ENCODE peak calls at places on chromosomes 12 and 14, in five cellular contexts. One of them, this sample, is unnamed.

GRCh38 chr14:103311171-103311997 is 22.7 kb upstream of the EIF5 start:
- DNase-seq in GM04504: no peak
- DNase-seq in activated T-cell treated with anti-CD3 and anti-CD28 coated beads for 48 hours: no peak
- DNase-seq in NCI-H146: no peak
- DNase-seq in activated CD4-positive, alpha-beta T cell treated with anti-CD3 and anti-CD28 coated beads, Interleukin-2, amount 10 ng/mL, durations not matched to agents 7 days and 5 days: no peak
- DNase-seq in this sample: no peak

GRCh38 chr12:116044181-116044580 is 233.3 kb downstream of the MED13L start:
- DNase-seq in activated T-cell treated with anti-CD3 and anti-CD28 coated beads for 48 hours: no peak
- DNase-seq in activated CD4-positive, alpha-beta T cell treated with anti-CD3 and anti-CD28 coated beads, Interleukin-2, amount 10 ng/mL, durations not matched to agents 7 days and 5 days: no peak
- DNase-seq in NCI-H146: no peak
- DNase-seq in GM04504: no peak
- DNase-seq in this sample: peak; percentile 18

GRCh38 chr12:101946233-101946611 is 68.8 kb downstream of the DRAM1 start:
- DNase-seq in activated T-cell treated with anti-CD3 and anti-CD28 coated beads for 48 hours: no peak
- DNase-seq in activated CD4-positive, alpha-beta T cell treated with anti-CD3 and anti-CD28 coated beads, Interleukin-2, amount 10 ng/mL, durations not matched to agents 7 days and 5 days: no peak
- DNase-seq in GM04504: no peak
- DNase-seq in NCI-H146: no peak
- DNase-seq in this sample: no peak

GRCh38 chr14:105026789-105027563 is 6.1 kb upstream of the CDCA4 start:
- DNase-seq in activated CD4-positive, alpha-beta T cell treated with anti-CD3 and anti-CD28 coated beads, Interleukin-2, amount 10 ng/mL, durations not matched to agents 7 days and 5 days: no peak
- DNase-seq in activated T-cell treated with anti-CD3 and anti-CD28 coated beads for 48 hours: no peak
- DNase-seq in NCI-H146: no peak
- DNase-seq in GM04504: no peak
- DNase-seq in this sample: no peak

GRCh38 chr12:89752331-89752730 is 43.7 kb upstream of the ATP2B1 start:
- DNase-seq in activated T-cell treated with anti-CD3 and anti-CD28 coated beads for 48 hours: no peak
- DNase-seq in NCI-H146: no peak
- DNase-seq in activated CD4-positive, alpha-beta T cell treated with anti-CD3 and anti-CD28 coated beads, Interleukin-2, amount 10 ng/mL, durations not matched to agents 7 days and 5 days: no peak
- DNase-seq in GM04504: no peak
- DNase-seq in this sample: no peak

GRCh38 chr14:33249361-33249760 is 310.7 kb downstream of the NPAS3 start:
- DNase-seq in activated CD4-positive, alpha-beta T cell treated with anti-CD3 and anti-CD28 coated beads, Interleukin-2, amount 10 ng/mL, durations not matched to agents 7 days and 5 days: no peak
- DNase-seq in activated T-cell treated with anti-CD3 and anti-CD28 coated beads for 48 hours: no peak
- DNase-seq in GM04504: no peak
- DNase-seq in NCI-H146: no peak
- DNase-seq in this sample: no peak

GRCh38 chr14:59829469-59829868 is 41.1 kb downstream of the RTN1 start:
- DNase-seq in NCI-H146: no peak
- DNase-seq in activated CD4-positive, alpha-beta T cell treated with anti-CD3 and anti-CD28 coated beads, Interleukin-2, amount 10 ng/mL, durations not matched to agents 7 days and 5 days: no peak
- DNase-seq in activated T-cell treated with anti-CD3 and anti-CD28 coated beads for 48 hours: no peak
- DNase-seq in GM04504: no peak
- DNase-seq in this sample: no peak

GRCh38 chr14:56733396-56733795 is 76.9 kb downstream of the OTX2 start:
- DNase-seq in NCI-H146: no peak
- DNase-seq in GM04504: no peak
- DNase-seq in activated CD4-positive, alpha-beta T cell treated with anti-CD3 and anti-CD28 coated beads, Interleukin-2, amount 10 ng/mL, durations not matched to agents 7 days and 5 days: no peak
- DNase-seq in activated T-cell treated with anti-CD3 and anti-CD28 coated beads for 48 hours: no peak
- DNase-seq in this sample: no peak

GRCh38 chr12:76272292-76272691 is 75.9 kb downstream of the BBS10 start:
- DNase-seq in NCI-H146: no peak
- DNase-seq in GM04504: no peak
- DNase-seq in activated T-cell treated with anti-CD3 and anti-CD28 coated beads for 48 hours: no peak
- DNase-seq in activated CD4-positive, alpha-beta T cell treated with anti-CD3 and anti-CD28 coated beads, Interleukin-2, amount 10 ng/mL, durations not matched to agents 7 days and 5 days: no peak
- DNase-seq in this sample: no peak

GRCh38 chr12:79983969-79984629 is 49.2 kb upstream of the PPP1R12A start:
- DNase-seq in activated T-cell treated with anti-CD3 and anti-CD28 coated beads for 48 hours: no peak
- DNase-seq in activated CD4-positive, alpha-beta T cell treated with anti-CD3 and anti-CD28 coated beads, Interleukin-2, amount 10 ng/mL, durations not matched to agents 7 days and 5 days: no peak
- DNase-seq in NCI-H146: peak; percentile 22
- DNase-seq in GM04504: no peak
- DNase-seq in this sample: no peak

GRCh38 chr14:33943081-33943480 is 7.8 kb downstream of the EGLN3 start:
- DNase-seq in NCI-H146: peak; percentile 2
- DNase-seq in activated T-cell treated with anti-CD3 and anti-CD28 coated beads for 48 hours: no peak
- DNase-seq in activated CD4-positive, alpha-beta T cell treated with anti-CD3 and anti-CD28 coated beads, Interleukin-2, amount 10 ng/mL, durations not matched to agents 7 days and 5 days: no peak
- DNase-seq in GM04504: no peak
- DNase-seq in this sample: no peak

GRCh38 chr12:98456583-98457573 is 58.5 kb upstream of the TMPO start:
- DNase-seq in activated CD4-positive, alpha-beta T cell treated with anti-CD3 and anti-CD28 coated beads, Interleukin-2, amount 10 ng/mL, durations not matched to agents 7 days and 5 days: no peak
- DNase-seq in GM04504: no peak
- DNase-seq in activated T-cell treated with anti-CD3 and anti-CD28 coated beads for 48 hours: peak; percentile 27
- DNase-seq in NCI-H146: peak; percentile 82
- DNase-seq in this sample: no peak

GRCh38 chr14:37655418-37655817 is 60.0 kb downstream of the TTC6 start:
- DNase-seq in activated CD4-positive, alpha-beta T cell treated with anti-CD3 and anti-CD28 coated beads, Interleukin-2, amount 10 ng/mL, durations not matched to agents 7 days and 5 days: no peak
- DNase-seq in activated T-cell treated with anti-CD3 and anti-CD28 coated beads for 48 hours: no peak
- DNase-seq in GM04504: no peak
- DNase-seq in NCI-H146: no peak
- DNase-seq in this sample: no peak

This sample was measured in smooth muscle cell of the brain vasculature.